ENCODE peak calls at places on chromosomes 11 and 22, in five cellular contexts. C is fibroblast of pulmonary artery, E is sigmoid colon, M is AG04450, U is HL-60. J is an unnamed sample.

GRCh38 chr22:44404341-44405020 is 91.7 kb upstream of the SHISAL1 start:
- DNase-seq in E (peak), U (no peak), C (no peak), M (no peak), J (no peak)

GRCh38 chr11:72418834-72419560 is 15.3 kb downstream of the CLPB start:
- DNase-seq in U (no peak), M (no peak), E (peak), C (no peak), J (peak)

GRCh38 chr11:111520565-111520964 is 6.0 kb downstream of the HOATZ start:
- DNase-seq in E (no peak), U (no peak), M (no peak), C (peak), J (no peak)

GRCh38 chr11:13207665-13208594 is 69.7 kb upstream of the BMAL1 start:
- DNase-seq in C (peak), U (peak), M (peak), E (no peak), J (no peak)

GRCh38 chr11:11608783-11609232 is 13.0 kb downstream of the GALNT18 start:
- DNase-seq in E (no peak), U (no peak), C (peak), M (no peak), J (no peak)

GRCh38 chr11:46360878-46361277 is 13.6 kb downstream of the DGKZ start:
- DNase-seq in M (no peak), U (no peak), E (no peak), C (peak), J (no peak)

GRCh38 chr22:24066872-24067271 is 55.8 kb downstream of the CABIN1 start:
- DNase-seq in C (no peak), M (no peak), E (peak), U (no peak), J (no peak)

GRCh38 chr11:80414766-80415165 is 973.9 kb upstream of the TENM4 start:
- DNase-seq in U (no peak), C (peak), E (no peak), M (no peak), J (no peak)

GRCh38 chr22:46125816-46126770 is 24.2 kb upstream of the PPARA start:
- DNase-seq in M (no peak), E (no peak), U (no peak), C (no peak), J (no peak)

GRCh38 chr11:17257200-17257599 is 19.3 kb upstream of the NUCB2 start:
- DNase-seq in M (no peak), U (no peak), C (peak), E (no peak), J (no peak)

GRCh38 chr11:128686045-128686741 is 7.7 kb upstream of the FLI1 start:
- DNase-seq in U (no peak), C (no peak), E (no peak), M (no peak), J (no peak)
- H3K4me3 ChIP-seq in U (no peak), C (peak), E (peak), M (no peak), J (no peak)

DNA sequence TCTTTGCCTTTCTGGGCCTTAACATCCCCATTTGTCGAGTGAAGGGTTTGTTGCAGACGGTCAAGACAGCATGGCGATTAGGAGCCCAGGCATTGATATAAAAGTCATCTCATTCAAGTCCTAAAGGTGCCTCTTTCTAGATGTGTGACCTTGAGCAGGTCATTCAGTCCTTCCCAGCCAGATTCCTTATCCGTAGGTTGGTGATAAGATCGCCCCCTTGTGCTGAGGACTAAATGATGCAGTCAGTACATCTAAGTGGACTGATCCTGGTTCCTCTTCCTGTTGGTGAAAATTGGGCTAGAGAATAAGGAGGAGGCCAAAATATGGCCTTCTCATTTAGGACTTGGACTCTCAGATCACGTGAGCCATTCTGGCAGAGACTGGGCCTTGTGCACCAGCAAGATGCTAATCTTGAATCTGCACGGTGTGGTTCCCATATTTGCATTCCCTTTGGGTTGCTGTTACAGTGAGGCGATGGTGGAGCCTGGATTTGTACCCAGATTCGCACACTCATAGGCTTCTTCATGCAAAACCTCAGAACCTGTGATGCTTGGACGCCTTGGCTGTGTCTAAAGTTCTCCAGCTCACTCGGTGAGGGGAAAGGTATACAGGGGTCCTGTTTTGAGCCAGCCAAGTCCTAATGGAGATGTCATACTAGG is 156.8 kb downstream of the MYO18B start:
- DNase-seq in U (peak), E (no peak), C (no peak), M (no peak), J (no peak)
- TF ChIP-seq CTCF in U (peak), E (no peak), C (peak), M (no peak), J (peak)

GRCh38 chr22:36355894-36356293 is 31.9 kb downstream of the MYH9 start:
- DNase-seq in U (no peak), M (no peak), E (no peak), C (no peak), J (no peak)

GRCh38 chr22:36351921-36352774 is 35.6 kb downstream of the MYH9 start:
- DNase-seq in M (no peak), U (no peak), E (no peak), C (no peak), J (no peak)

GRCh38 chr22:36350751-36351594 is 36.8 kb downstream of the MYH9 start:
- DNase-seq in E (no peak), U (no peak), C (no peak), M (no peak), J (no peak)

GRCh38 chr22:36355362-36355761 is 32.4 kb downstream of the MYH9 start:
- DNase-seq in C (no peak), U (no peak), E (no peak), M (no peak), J (no peak)

GRCh38 chr22:36352775-36353507 is 34.8 kb downstream of the MYH9 start:
- DNase-seq in C (no peak), E (no peak), M (peak), U (no peak), J (no peak)
- H3K4me3 ChIP-seq in C (no peak), E (peak), M (peak), U (no peak), J (no peak)

GRCh38 chr22:18068381-18068988 is 9.3 kb upstream of the PEX26 start:
- DNase-seq in C (no peak), U (no peak), M (no peak), E (no peak), J (no peak)

GRCh38 chr22:18071968-18072310 is 5.9 kb upstream of the PEX26 start:
- DNase-seq in E (no peak), C (no peak), U (no peak), M (no peak), J (no peak)

GRCh38 chr22:18068991-18069390 is 8.8 kb upstream of the PEX26 start:
- DNase-seq in M (no peak), E (no peak), U (no peak), C (no peak), J (no peak)

GRCh38 chr22:18070041-18070440 is 7.7 kb upstream of the PEX26 start:
- DNase-seq in U (no peak), M (no peak), C (no peak), E (no peak), J (no peak)

DNA sequence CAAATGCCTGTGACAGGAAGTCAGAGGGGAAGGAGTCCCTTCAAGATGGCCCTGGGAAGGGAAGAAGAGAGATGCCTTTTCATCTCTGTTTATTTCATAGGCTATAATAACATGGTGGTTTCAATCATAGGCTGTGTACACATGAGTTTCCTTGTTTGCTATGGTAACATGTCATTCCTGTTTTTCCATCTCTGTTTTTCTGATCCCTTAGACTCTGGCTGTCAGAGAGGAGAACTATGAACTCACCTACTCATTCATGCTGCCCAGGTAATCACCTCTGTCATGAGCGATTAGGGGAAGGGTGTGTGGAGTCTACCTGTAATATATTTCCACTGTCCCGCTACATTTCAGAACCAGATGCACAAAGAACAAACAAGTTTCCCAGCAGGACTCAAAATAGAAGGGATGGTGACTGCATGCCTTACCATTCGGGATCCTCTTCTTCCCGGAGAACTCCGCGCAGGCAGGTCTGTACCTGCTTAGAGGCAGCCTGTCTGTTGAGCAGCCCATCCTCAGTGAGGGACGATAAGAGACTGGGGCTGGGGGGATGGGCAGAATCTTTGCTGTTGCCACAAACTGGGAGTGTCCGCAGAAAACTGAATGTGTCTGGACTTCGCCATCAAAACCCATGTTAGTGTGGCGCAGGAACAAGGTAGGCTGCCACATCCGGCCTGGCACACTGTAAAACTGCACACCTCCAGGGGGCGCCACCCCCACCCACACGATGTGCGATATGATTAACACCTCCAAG is 7.1 kb upstream of the PEX26 start:
- DNase-seq in C (no peak), M (no peak), U (no peak), E (no peak), J (no peak)
- TF ChIP-seq CTCF in C (peak), M (peak), U (no peak), E (no peak), J (peak)

GRCh38 chr11:84255483-84255882 is 969.3 kb upstream of the CCDC90B start:
- DNase-seq in E (no peak), M (no peak), C (no peak), U (no peak), J (no peak)
- H3K4me3 ChIP-seq in E (no peak), M (no peak), C (no peak), U (no peak), J (no peak)

GRCh38 chr11:64777449-64778222 is 706 bp downstream of the SF1 start:
- DNase-seq in C (peak), U (peak), M (peak), E (peak), J (peak)

GRCh38 chr11:64776425-64776824 is 1.9 kb downstream of the SF1 start:
- DNase-seq in E (no peak), M (no peak), U (no peak), C (no peak), J (no peak)

GRCh38 chr11:64776875-64777274 is 1.5 kb downstream of the SF1 start:
- DNase-seq in E (peak), U (no peak), M (no peak), C (no peak), J (no peak)

GRCh38 chr11:64778223-64778472 is 194 bp downstream of the SF1 start:
- DNase-seq in U (no peak), E (no peak), C (no peak), M (no peak), J (no peak)

GRCh38 chr11:64778473-64779298 is at the start of gene SF1:
- DNase-seq in E (peak), U (peak), C (peak), M (peak), J (peak)
- TF ChIP-seq CTCF in E (no peak), U (no peak), C (no peak), M (no peak), J (no peak)

DNA sequence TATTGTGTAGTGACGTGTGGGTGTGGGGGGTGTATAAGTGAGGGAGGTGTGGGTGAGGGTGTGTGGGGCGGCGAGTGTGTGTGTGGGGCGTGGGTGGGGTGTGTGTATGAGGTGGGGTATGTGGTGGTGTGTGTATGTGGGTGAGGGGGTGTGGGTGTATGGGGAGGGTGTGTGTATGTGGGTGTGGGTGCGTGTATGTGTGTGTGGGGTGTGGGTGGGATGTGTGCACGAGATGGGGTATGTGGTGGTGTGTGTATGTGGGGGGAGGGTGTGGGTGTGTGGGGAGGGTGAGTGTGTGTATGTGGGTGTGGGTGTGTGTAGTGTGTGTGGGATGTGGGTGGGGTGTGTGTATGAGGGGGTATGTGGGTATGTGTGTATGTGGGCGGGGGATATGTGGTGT is 205.5 kb downstream of the OPCML start:
- DNase-seq in U (no peak), M (no peak), E (no peak), C (no peak), J (no peak)
- H3K4me3 ChIP-seq in U (no peak), M (no peak), E (no peak), C (no peak), J (no peak)

J was measured in GM12864.